ENCODE peak calls at places on chromosomes 11 and 22, in ten cellular contexts. S is mucosa of descending colon; B is HCT116; G is GM04504; W is central memory CD8-positive, alpha-beta T cell; P is left colon; L is ACHN; N is NCI-H2171 treated with DMSO at 0.1 percent for 48 hours; T is heart left ventricle; E is NCI-H1417. O is an unnamed sample.

GRCh38 chr11:110857885-110858555 is 145.8 kb upstream of the ARHGAP20 start:
- DNase-seq in S (no peak), B (no peak), G (no peak), W (no peak), P (peak; percentile 58), L (no peak), N (no peak), T (no peak), E (no peak), O (no peak)

GRCh38 chr11:130629039-130629438 is 180.6 kb downstream of the ADAMTS15 start:
- DNase-seq in S (no peak), B (no peak), G (no peak), W (no peak), P (no peak), L (peak; percentile 8), N (peak; percentile 69), T (no peak), E (no peak), O (no peak)

GRCh38 chr22:50461536-50461935 is 13.3 kb downstream of the SBF1 start:
- DNase-seq in S (no peak), B (no peak), G (no peak), W (no peak), P (no peak), L (no peak), N (no peak), T (no peak), E (no peak), O (no peak)

GRCh38 chr11:116603783-116604323 is 168.9 kb downstream of the BUD13 start:
- DNase-seq in S (no peak), B (no peak), G (no peak), W (no peak), P (no peak), L (no peak), N (no peak), T (no peak), E (no peak), O (no peak)

GRCh38 chr11:113906038-113906437 is 1.4 kb downstream of the HTR3B start:
- DNase-seq in S (no peak), B (peak; percentile 45), G (no peak), W (no peak), P (peak; percentile 77), L (peak; percentile 12), N (no peak), T (no peak), E (peak; percentile 66), O (no peak)

GRCh38 chr11:108253176-108253575 is 30.3 kb downstream of the ATM start:
- DNase-seq in S (no peak), B (no peak), G (no peak), W (no peak), P (no peak), L (peak; percentile 2), N (no peak), T (no peak), E (no peak), O (no peak)

GRCh38 chr22:47188337-47189055 is 426.0 kb downstream of the TBC1D22A start:
- DNase-seq in S (no peak), B (no peak), G (no peak), W (no peak), P (no peak), L (no peak), N (no peak), T (peak; percentile 36), E (peak; percentile 5), O (no peak)

GRCh38 chr22:23549198-23549595 is 30.9 kb downstream of the IGLL1 start:
- DNase-seq in S (no peak), B (no peak), G (no peak), W (no peak), P (no peak), L (no peak), N (no peak), T (no peak), E (no peak), O (no peak)

GRCh38 chr11:114026355-114026754 is 33.2 kb upstream of the ZBTB16 start:
- DNase-seq in S (no peak), B (no peak), G (no peak), W (no peak), P (no peak), L (peak; percentile 24), N (no peak), T (no peak), E (no peak), O (no peak)

GRCh38 chr11:113247231-113247630 is 67.2 kb upstream of the TTC12 start:
- DNase-seq in S (no peak), B (no peak), G (no peak), W (no peak), P (no peak), L (no peak), N (no peak), T (no peak), E (no peak), O (no peak)

GRCh38 chr11:92826136-92826535 is 143.3 kb upstream of the MTNR1B start:
- DNase-seq in S (no peak), B (no peak), G (no peak), W (no peak), P (no peak), L (no peak), N (no peak), T (no peak), E (no peak), O (no peak)

GRCh38 chr11:19259487-19260345 is 19.0 kb upstream of the E2F8 start:
- DNase-seq in S (peak; percentile 62), B (peak; percentile 24), G (peak; percentile 17), W (peak; percentile 48), P (peak; percentile 41), L (peak; percentile 53), N (peak; percentile 36), T (peak; percentile 76), E (peak; percentile 30), O (no peak)

GRCh38 chr22:40200795-40201194 is 23.1 kb downstream of the TNRC6B start:
- DNase-seq in S (no peak), B (no peak), G (no peak), W (no peak), P (no peak), L (no peak), N (no peak), T (no peak), E (no peak), O (no peak)

GRCh38 chr22:25048659-25049657 is 96.4 kb downstream of the KIAA1671 start:
- DNase-seq in S (no peak), B (peak; percentile 46), G (peak; percentile 11), W (peak; percentile 63), P (peak; percentile 58), L (peak; percentile 62), N (peak; percentile 61), T (no peak), E (peak; percentile 20), O (peak; percentile 83)

GRCh38 chr11:31246451-31247165 is 122.9 kb downstream of the DCDC1 start:
- DNase-seq in S (no peak), B (no peak), G (no peak), W (no peak), P (no peak), L (no peak), N (no peak), T (no peak), E (no peak), O (no peak)

GRCh38 chr11:44208976-44209603 is 100.8 kb downstream of the ALX4 start:
- DNase-seq in S (no peak), B (no peak), G (no peak), W (no peak), P (no peak), L (no peak), N (no peak), T (no peak), E (no peak), O (no peak)

GRCh38 chr11:289145-289705 is 299 bp downstream of the PGGHG start:
- DNase-seq in S (peak; percentile 63), B (no peak), G (no peak), W (no peak), P (peak; percentile 27), L (no peak), N (no peak), T (no peak), E (no peak), O (no peak)

GRCh38 chr11:60056349-60056969 is at the start of gene MS4A3:
- DNase-seq in S (no peak), B (no peak), G (no peak), W (no peak), P (no peak), L (no peak), N (no peak), T (no peak), E (no peak), O (no peak)

GRCh38 chr11:35943761-35944502 is at the start of gene LDLRAD3:
- DNase-seq in S (peak; percentile 75), B (peak; percentile 37), G (no peak), W (no peak), P (peak; percentile 66), L (peak; percentile 84), N (peak; percentile 90), T (peak; percentile 91), E (peak; percentile 79), O (peak; percentile 56)

GRCh38 chr11:62842171-62842717 is 2.9 kb upstream of the WDR74 start:
- DNase-seq in S (peak; percentile 77), B (no peak), G (peak; percentile 27), W (no peak), P (peak; percentile 50), L (no peak), N (no peak), T (peak; percentile 85), E (no peak), O (no peak)

GRCh38 chr22:44143117-44143495 is 37.6 kb upstream of the PARVG start:
- DNase-seq in S (no peak), B (no peak), G (no peak), W (no peak), P (peak; percentile 55), L (no peak), N (no peak), T (no peak), E (peak; percentile 41), O (no peak)

GRCh38 chr11:111631034-111631665 is 28.9 kb downstream of the SIK2 start:
- DNase-seq in S (no peak), B (no peak), G (no peak), W (no peak), P (no peak), L (no peak), N (no peak), T (no peak), E (no peak), O (no peak)